ENCODE peak calls at places on chromosomes 2 and 18, in seven cellular contexts. K, V, I, Q, B, E and C are unnamed samples.

GRCh38 chr2:42084231-42084671 is 36.4 kb downstream of the PKDCC start:
- DNase-seq in K (no peak), V (no peak), I (no peak), Q (no peak), B (no peak), E (no peak), C (no peak)

GRCh38 chr2:239292956-239293355 is 107.9 kb downstream of the HDAC4 start:
- DNase-seq in K (no peak), V (no peak), I (no peak), Q (no peak), B (no peak), E (no peak), C (no peak)

GRCh38 chr18:40925071-40925541 is 1029.9 kb upstream of the PIK3C3 start:
- DNase-seq in K (no peak), V (no peak), I (no peak), Q (no peak), B (no peak), E (no peak), C (no peak)

GRCh38 chr2:218856168-218856895 is 3.3 kb upstream of the WNT6 start:
- DNase-seq in K (no peak), V (no peak), I (no peak), Q (no peak), B (no peak), E (no peak), C (no peak)

GRCh38 chr2:36618381-36618780 is 20.4 kb upstream of the FEZ2 start:
- DNase-seq in K (no peak), V (no peak), I (no peak), Q (peak; percentile 76), B (no peak), E (no peak), C (no peak)

GRCh38 chr18:59032308-59032707 is 107.4 kb upstream of the SEC11C start:
- DNase-seq in K (no peak), V (no peak), I (no peak), Q (no peak), B (no peak), E (no peak), C (no peak)

GRCh38 chr2:176652300-176653182 is 383.3 kb downstream of the MTX2 start:
- DNase-seq in K (no peak), V (no peak), I (no peak), Q (no peak), B (no peak), E (no peak), C (peak; percentile 52)

GRCh38 chr2:8144785-8145184 is 537.1 kb upstream of the ID2 start:
- DNase-seq in K (no peak), V (no peak), I (no peak), Q (no peak), B (no peak), E (no peak), C (no peak)

GRCh38 chr2:125427721-125428315 is 1228.1 kb upstream of the GYPC start:
- DNase-seq in K (no peak), V (no peak), I (no peak), Q (no peak), B (no peak), E (no peak), C (no peak)

GRCh38 chr2:26430826-26431225 is 29.1 kb downstream of the DRC1 start:
- DNase-seq in K (no peak), V (no peak), I (no peak), Q (no peak), B (no peak), E (no peak), C (no peak)

GRCh38 chr2:234320098-234320497 is 176.8 kb downstream of the ARL4C start:
- DNase-seq in K (no peak), V (no peak), I (no peak), Q (no peak), B (no peak), E (no peak), C (no peak)